ENCODE peak calls at places on chromosomes 5 and 9, in six cellular contexts. One of them, this sample, is unnamed.
A peak's percentile ranks its signal among the peaks of the same experiment; 100 is the strongest.

GRCh38 chr5:65142511-65143011 is 339.2 kb downstream of the ADAMTS6 start:
- DNase-seq in AG20443: peak; percentile 49
- DNase-seq in HuH-7.5: no peak
- DNase-seq in Kasumi-1: no peak
- DNase-seq in stimulated activated CD8-positive, alpha-beta memory T cell treated with anti-CD3 and anti-CD28 coated beads, Interleukin-7, amount 100 ng/mL, for 48 hours: no peak
- DNase-seq in stimulated activated CD4-positive, alpha-beta T cell treated with anti-CD3 and anti-CD28 coated beads, Interleukin-2, amount 100 ng/mL, for 48 hours: no peak
- DNase-seq in this sample: no peak

GRCh38 chr5:122420126-122420525 is 108.1 kb downstream of the SNCAIP start:
- DNase-seq in stimulated activated CD4-positive, alpha-beta T cell treated with anti-CD3 and anti-CD28 coated beads, Interleukin-2, amount 100 ng/mL, for 48 hours: no peak
- DNase-seq in stimulated activated CD8-positive, alpha-beta memory T cell treated with anti-CD3 and anti-CD28 coated beads, Interleukin-7, amount 100 ng/mL, for 48 hours: no peak
- DNase-seq in AG20443: no peak
- DNase-seq in Kasumi-1: no peak
- DNase-seq in HuH-7.5: no peak
- DNase-seq in this sample: no peak

GRCh38 chr5:89315194-89315593 is 432.2 kb upstream of the MEF2C start:
- DNase-seq in stimulated activated CD8-positive, alpha-beta memory T cell treated with anti-CD3 and anti-CD28 coated beads, Interleukin-7, amount 100 ng/mL, for 48 hours: no peak
- DNase-seq in AG20443: peak; percentile 15
- DNase-seq in Kasumi-1: no peak
- DNase-seq in HuH-7.5: peak; percentile 3
- DNase-seq in stimulated activated CD4-positive, alpha-beta T cell treated with anti-CD3 and anti-CD28 coated beads, Interleukin-2, amount 100 ng/mL, for 48 hours: no peak
- DNase-seq in this sample: no peak

GRCh38 chr9:79189511-79189924 is 382.2 kb upstream of the TLE4 start:
- DNase-seq in HuH-7.5: no peak
- DNase-seq in AG20443: peak; percentile 53
- DNase-seq in stimulated activated CD4-positive, alpha-beta T cell treated with anti-CD3 and anti-CD28 coated beads, Interleukin-2, amount 100 ng/mL, for 48 hours: no peak
- DNase-seq in stimulated activated CD8-positive, alpha-beta memory T cell treated with anti-CD3 and anti-CD28 coated beads, Interleukin-7, amount 100 ng/mL, for 48 hours: no peak
- DNase-seq in Kasumi-1: no peak
- DNase-seq in this sample: no peak

GRCh38 chr5:129906177-129906887 is 2.1 kb downstream of the CHSY3 start:
- DNase-seq in HuH-7.5: peak; percentile 28
- DNase-seq in stimulated activated CD4-positive, alpha-beta T cell treated with anti-CD3 and anti-CD28 coated beads, Interleukin-2, amount 100 ng/mL, for 48 hours: no peak
- DNase-seq in Kasumi-1: no peak
- DNase-seq in stimulated activated CD8-positive, alpha-beta memory T cell treated with anti-CD3 and anti-CD28 coated beads, Interleukin-7, amount 100 ng/mL, for 48 hours: no peak
- DNase-seq in AG20443: peak; percentile 60
- DNase-seq in this sample: no peak

GRCh38 chr5:75666801-75667200 is 50.4 kb downstream of the POC5 start:
- DNase-seq in stimulated activated CD4-positive, alpha-beta T cell treated with anti-CD3 and anti-CD28 coated beads, Interleukin-2, amount 100 ng/mL, for 48 hours: no peak
- DNase-seq in Kasumi-1: no peak
- DNase-seq in AG20443: no peak
- DNase-seq in stimulated activated CD8-positive, alpha-beta memory T cell treated with anti-CD3 and anti-CD28 coated beads, Interleukin-7, amount 100 ng/mL, for 48 hours: no peak
- DNase-seq in HuH-7.5: no peak
- DNase-seq in this sample: no peak

GRCh38 chr9:129773262-129774048 is 20.6 kb upstream of the PTGES start:
- DNase-seq in AG20443: no peak
- DNase-seq in HuH-7.5: no peak
- DNase-seq in stimulated activated CD4-positive, alpha-beta T cell treated with anti-CD3 and anti-CD28 coated beads, Interleukin-2, amount 100 ng/mL, for 48 hours: no peak
- DNase-seq in stimulated activated CD8-positive, alpha-beta memory T cell treated with anti-CD3 and anti-CD28 coated beads, Interleukin-7, amount 100 ng/mL, for 48 hours: no peak
- DNase-seq in Kasumi-1: no peak
- DNase-seq in this sample: no peak

GRCh38 chr9:135369401-135369800 is 110.2 kb upstream of the PPP1R26 start:
- DNase-seq in AG20443: no peak
- DNase-seq in Kasumi-1: no peak
- DNase-seq in stimulated activated CD4-positive, alpha-beta T cell treated with anti-CD3 and anti-CD28 coated beads, Interleukin-2, amount 100 ng/mL, for 48 hours: no peak
- DNase-seq in HuH-7.5: no peak
- DNase-seq in stimulated activated CD8-positive, alpha-beta memory T cell treated with anti-CD3 and anti-CD28 coated beads, Interleukin-7, amount 100 ng/mL, for 48 hours: no peak
- DNase-seq in this sample: no peak

GRCh38 chr9:120032639-120033038 is 547.3 kb downstream of the CDK5RAP2 start:
- DNase-seq in stimulated activated CD4-positive, alpha-beta T cell treated with anti-CD3 and anti-CD28 coated beads, Interleukin-2, amount 100 ng/mL, for 48 hours: no peak
- DNase-seq in stimulated activated CD8-positive, alpha-beta memory T cell treated with anti-CD3 and anti-CD28 coated beads, Interleukin-7, amount 100 ng/mL, for 48 hours: no peak
- DNase-seq in Kasumi-1: no peak
- DNase-seq in HuH-7.5: no peak
- DNase-seq in AG20443: peak; percentile 24
- DNase-seq in this sample: no peak

GRCh38 chr9:114305189-114305555 is 17.7 kb upstream of the ORM1 start:
- DNase-seq in Kasumi-1: no peak
- DNase-seq in HuH-7.5: no peak
- DNase-seq in AG20443: no peak
- DNase-seq in stimulated activated CD4-positive, alpha-beta T cell treated with anti-CD3 and anti-CD28 coated beads, Interleukin-2, amount 100 ng/mL, for 48 hours: no peak
- DNase-seq in stimulated activated CD8-positive, alpha-beta memory T cell treated with anti-CD3 and anti-CD28 coated beads, Interleukin-7, amount 100 ng/mL, for 48 hours: no peak
- DNase-seq in this sample: peak; percentile 30

GRCh38 chr5:10635257-10635860 is 71.5 kb downstream of the ANKRD33B start:
- DNase-seq in stimulated activated CD4-positive, alpha-beta T cell treated with anti-CD3 and anti-CD28 coated beads, Interleukin-2, amount 100 ng/mL, for 48 hours: peak; percentile 57
- DNase-seq in HuH-7.5: no peak
- DNase-seq in stimulated activated CD8-positive, alpha-beta memory T cell treated with anti-CD3 and anti-CD28 coated beads, Interleukin-7, amount 100 ng/mL, for 48 hours: peak; percentile 58
- DNase-seq in AG20443: peak; percentile 68
- DNase-seq in Kasumi-1: peak; percentile 96
- DNase-seq in this sample: peak; percentile 82

GRCh38 chr5:67515020-67515689 is 318.6 kb upstream of the CD180 start:
- DNase-seq in Kasumi-1: no peak
- DNase-seq in HuH-7.5: no peak
- DNase-seq in stimulated activated CD4-positive, alpha-beta T cell treated with anti-CD3 and anti-CD28 coated beads, Interleukin-2, amount 100 ng/mL, for 48 hours: peak; percentile 15
- DNase-seq in stimulated activated CD8-positive, alpha-beta memory T cell treated with anti-CD3 and anti-CD28 coated beads, Interleukin-7, amount 100 ng/mL, for 48 hours: peak; percentile 13
- DNase-seq in AG20443: no peak
- DNase-seq in this sample: peak; percentile 40

GRCh38 chr5:124871299-124871698 is 124.9 kb upstream of the ZNF608 start:
- DNase-seq in Kasumi-1: no peak
- DNase-seq in HuH-7.5: no peak
- DNase-seq in AG20443: peak; percentile 48
- DNase-seq in stimulated activated CD8-positive, alpha-beta memory T cell treated with anti-CD3 and anti-CD28 coated beads, Interleukin-7, amount 100 ng/mL, for 48 hours: no peak
- DNase-seq in stimulated activated CD4-positive, alpha-beta T cell treated with anti-CD3 and anti-CD28 coated beads, Interleukin-2, amount 100 ng/mL, for 48 hours: no peak
- DNase-seq in this sample: no peak

GRCh38 chr5:169258372-169259000 is 42.5 kb downstream of the SLIT3 start:
- DNase-seq in stimulated activated CD8-positive, alpha-beta memory T cell treated with anti-CD3 and anti-CD28 coated beads, Interleukin-7, amount 100 ng/mL, for 48 hours: no peak
- DNase-seq in AG20443: peak; percentile 85
- DNase-seq in HuH-7.5: no peak
- DNase-seq in Kasumi-1: no peak
- DNase-seq in stimulated activated CD4-positive, alpha-beta T cell treated with anti-CD3 and anti-CD28 coated beads, Interleukin-2, amount 100 ng/mL, for 48 hours: no peak
- DNase-seq in this sample: no peak

GRCh38 chr9:83199240-83199639 is 136.3 kb upstream of the RASEF start:
- DNase-seq in stimulated activated CD8-positive, alpha-beta memory T cell treated with anti-CD3 and anti-CD28 coated beads, Interleukin-7, amount 100 ng/mL, for 48 hours: no peak
- DNase-seq in Kasumi-1: peak; percentile 45
- DNase-seq in stimulated activated CD4-positive, alpha-beta T cell treated with anti-CD3 and anti-CD28 coated beads, Interleukin-2, amount 100 ng/mL, for 48 hours: no peak
- DNase-seq in HuH-7.5: peak; percentile 19
- DNase-seq in AG20443: peak; percentile 71
- DNase-seq in this sample: no peak

GRCh38 chr5:111299067-111299481 is 74.9 kb downstream of the CAMK4 start:
- DNase-seq in stimulated activated CD8-positive, alpha-beta memory T cell treated with anti-CD3 and anti-CD28 coated beads, Interleukin-7, amount 100 ng/mL, for 48 hours: no peak
- DNase-seq in Kasumi-1: no peak
- DNase-seq in HuH-7.5: no peak
- DNase-seq in AG20443: no peak
- DNase-seq in stimulated activated CD4-positive, alpha-beta T cell treated with anti-CD3 and anti-CD28 coated beads, Interleukin-2, amount 100 ng/mL, for 48 hours: no peak
- DNase-seq in this sample: no peak